ENCODE peak calls at places on chromosomes 4 and X, in four cellular contexts. Q is GM12878; Z is aorta; K is CD8-positive, alpha-beta T cell. L is an unnamed sample.
A peak's percentile ranks its signal among the peaks of the same experiment; 100 is the strongest.

GRCh38 chr4:95263960-95264359 is 284.8 kb downstream of the UNC5C start:
- DNase-seq in Q (no peak), Z (no peak), K (no peak), L (no peak)

GRCh38 chr4:5772528-5773270 is 61.7 kb downstream of the EVC start:
- DNase-seq in Q (no peak), Z (no peak), K (no peak), L (no peak)

GRCh38 chr4:183637461-183637860 is 21.5 kb downstream of the RWDD4 start:
- DNase-seq in Q (no peak), Z (no peak), K (no peak), L (no peak)

GRCh38 chr4:41719417-41719816 is 29.1 kb downstream of the PHOX2B start:
- DNase-seq in Q (no peak), Z (no peak), K (no peak), L (no peak)

GRCh38 chr4:37970702-37971101 is 10.5 kb downstream of the PTTG2 start:
- DNase-seq in Q (no peak), Z (peak; percentile 92), K (peak; percentile 46), L (no peak)

GRCh38 chr4:126762651-126763247 is 870.0 kb upstream of the INTU start:
- DNase-seq in Q (no peak), Z (no peak), K (no peak), L (no peak)

GRCh38 chr4:8195841-8196460 is 3.1 kb upstream of the SH3TC1 start:
- DNase-seq in Q (no peak), Z (no peak), K (no peak), L (no peak)

GRCh38 chrX:150454083-150454482 is 91.0 kb downstream of the MAMLD1 start:
- DNase-seq in Q (no peak), Z (no peak), K (no peak), L (no peak)

GRCh38 chrX:129235903-129236302 is 287.4 kb downstream of the SMARCA1 start:
- DNase-seq in Q (no peak), Z (no peak), K (no peak), L (no peak)

GRCh38 chrX:19753368-19753767 is 134.0 kb downstream of the SH3KBP1 start:
- DNase-seq in Q (no peak), Z (no peak), K (no peak), L (no peak)

GRCh38 chr4:87193958-87194675 is 26.3 kb downstream of the KLHL8 start:
- DNase-seq in Q (no peak), Z (no peak), K (no peak), L (no peak)

GRCh38 chrX:117274943-117275342 is 812.2 kb upstream of the CT83 start:
- DNase-seq in Q (no peak), Z (no peak), K (no peak), L (no peak)

GRCh38 chrX:153459976-153460375 is 10.4 kb downstream of the HAUS7 start:
- DNase-seq in Q (no peak), Z (no peak), K (no peak), L (no peak)

GRCh38 chr4:177453116-177453515 is 10.9 kb upstream of the AGA start:
- DNase-seq in Q (no peak), Z (no peak), K (no peak), L (no peak)

GRCh38 chrX:118420462-118420861 is 74.6 kb downstream of the WDR44 start:
- DNase-seq in Q (no peak), Z (no peak), K (no peak), L (no peak)

GRCh38 chrX:132612990-132613564 is 124.2 kb upstream of the MBNL3 start:
- DNase-seq in Q (no peak), Z (peak; percentile 74), K (peak; percentile 37), L (no peak)

DNA sequence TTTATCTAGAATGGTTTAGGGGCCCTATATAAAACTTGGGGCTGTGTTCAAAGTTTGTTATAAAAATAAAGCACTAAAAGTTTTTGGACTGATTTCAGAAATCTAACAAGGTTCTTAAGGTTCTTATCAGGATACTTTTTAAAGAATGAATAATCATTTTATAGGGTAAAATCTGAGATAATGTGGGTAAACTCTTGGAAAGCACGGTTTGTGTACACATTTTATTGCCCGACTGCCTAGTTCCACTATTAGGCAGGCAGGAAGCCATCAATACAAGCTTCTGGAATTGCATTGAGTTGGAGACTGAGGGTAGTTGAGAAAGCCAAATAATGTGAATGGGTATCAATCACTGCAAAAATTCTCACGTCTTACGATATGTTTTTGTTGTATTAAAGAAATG is 331.0 kb upstream of the PITX2 start:
- DNase-seq in Q (no peak), Z (no peak), K (no peak), L (no peak)
- H3K4me3 ChIP-seq in Q (no peak overlapping the region), Z (no peak overlapping the region), K (no peak overlapping the region), L (no peak overlapping the region)

GRCh38 chrX:1903380-1903935 is 288.6 kb downstream of the ASMT start:
- DNase-seq in Q (no peak), Z (no peak), K (no peak), L (no peak)
- H3K4me3 ChIP-seq in Q (no peak overlapping the region), Z (no peak overlapping the region), K (no peak overlapping the region), L (no peak overlapping the region)

DNA sequence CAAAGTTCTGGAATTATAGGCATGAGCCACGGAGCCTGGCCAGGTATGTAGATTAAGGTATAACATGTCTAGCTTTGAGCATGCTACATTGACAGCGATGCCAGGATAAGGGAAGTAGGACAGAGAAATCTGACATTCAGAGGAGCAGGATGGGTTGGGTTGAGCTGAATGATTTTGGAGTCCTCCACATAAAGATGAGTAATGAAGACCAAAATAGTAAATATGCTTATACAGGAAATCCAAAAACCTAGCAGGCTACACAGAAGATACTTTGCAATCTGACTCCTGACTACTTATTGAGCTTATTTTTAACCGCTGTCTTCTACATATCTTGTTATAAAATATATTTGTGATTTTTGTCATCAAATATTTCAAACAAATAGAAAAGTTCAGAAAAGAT is 69.7 kb downstream of the PDGFC start:
- DNase-seq in Q (no peak), Z (no peak), K (no peak), L (no peak)
- H3K4me3 ChIP-seq in Q (no peak overlapping the region), Z (no peak overlapping the region), K (no peak overlapping the region), L (no peak overlapping the region)

DNA sequence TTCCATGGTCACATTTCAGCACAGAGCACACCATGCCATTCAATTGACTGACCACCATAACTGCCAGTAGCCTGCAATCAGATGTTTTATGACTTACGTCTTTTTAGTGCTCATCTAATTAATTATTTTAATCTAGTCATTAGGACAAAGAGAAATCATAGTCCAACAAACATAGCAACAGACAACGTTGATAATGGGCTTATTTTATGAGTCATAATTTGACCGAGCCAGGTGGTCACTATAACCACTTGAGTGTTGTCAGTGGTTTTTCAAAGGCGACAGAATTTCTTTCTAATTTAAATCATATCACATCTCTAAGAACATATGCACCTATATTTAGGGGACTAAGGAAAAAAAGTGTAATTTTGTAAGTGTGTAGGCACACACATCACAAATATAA is 1.9 kb downstream of the SEC24D start:
- DNase-seq in Q (no peak), Z (no peak), K (no peak), L (no peak)
- H3K4me3 ChIP-seq in Q (peak overlapping the region; percentile 77), Z (peak overlapping the region; percentile 34), K (no peak overlapping the region), L (no peak overlapping the region)

GRCh38 chr4:54660145-54660535 is 2.4 kb downstream of the KIT start:
- DNase-seq in Q (no peak), Z (no peak), K (no peak), L (no peak)

GRCh38 chr4:54657556-54658313 is at the start of gene KIT:
- DNase-seq in Q (no peak), Z (peak; percentile 83), K (peak; percentile 39), L (no peak)

GRCh38 chr4:54657194-54657555 is 582 bp upstream of the KIT start:
- DNase-seq in Q (no peak), Z (no peak), K (no peak), L (no peak)

GRCh38 chr4:54659213-54660144 is 1.7 kb downstream of the KIT start:
- DNase-seq in Q (no peak), Z (no peak), K (no peak), L (no peak)

DNA sequence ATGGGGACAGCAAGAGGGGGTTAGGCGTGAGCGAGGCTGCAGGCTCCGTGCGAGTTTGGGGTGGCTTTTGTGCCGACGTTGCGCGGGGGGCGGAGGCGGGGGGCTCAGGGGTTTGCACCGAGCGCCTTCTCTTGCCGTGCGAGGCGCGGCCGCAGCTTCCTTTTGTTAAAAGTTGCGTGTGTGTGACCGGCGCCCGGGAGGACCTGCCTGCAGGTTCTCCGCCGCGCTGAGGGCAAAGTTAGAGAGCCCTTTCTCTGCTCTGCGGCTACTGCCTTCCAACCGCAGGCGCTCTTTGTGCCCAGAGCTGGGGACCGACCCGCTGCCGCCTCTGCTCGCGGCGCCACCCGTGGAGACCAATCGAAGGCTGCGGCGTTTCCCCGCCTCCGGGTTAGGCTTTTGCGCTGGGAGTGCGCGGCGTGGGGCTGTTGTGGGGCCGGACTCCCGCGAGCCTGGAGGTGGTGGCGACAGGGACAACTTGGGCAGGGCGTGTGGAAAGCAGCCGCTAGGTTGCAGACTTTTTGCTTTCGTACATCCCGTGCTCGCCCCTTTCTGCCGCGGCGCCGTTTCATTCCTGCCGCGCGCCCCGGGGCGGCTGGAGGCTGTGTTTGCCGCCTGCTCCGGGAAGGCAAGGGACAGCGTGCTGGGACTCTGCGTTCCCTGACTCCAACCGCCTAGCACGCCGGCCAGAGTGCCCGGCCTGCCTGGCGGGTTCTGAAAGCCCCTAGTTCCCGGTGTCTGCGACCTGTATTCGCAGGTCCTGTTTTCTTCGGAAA is 750 bp downstream of the KIT start:
- DNase-seq in Q (no peak), Z (peak; percentile 85), K (peak; percentile 12), L (no peak)
- H3K4me3 ChIP-seq in Q (peak overlapping the region; percentile 16), Z (peak overlapping the region; percentile 56), K (peak overlapping the region; percentile 49), L (peak overlapping the region; percentile 60)

GRCh38 chr4:76622717-76623116 is 187.7 kb downstream of the SHROOM3 start:
- DNase-seq in Q (no peak), Z (no peak), K (no peak), L (no peak)

GRCh38 chr4:76625316-76625715 is 190.3 kb downstream of the SHROOM3 start:
- DNase-seq in Q (no peak), Z (no peak), K (no peak), L (no peak)

GRCh38 chr4:76623217-76624060 is 188.4 kb downstream of the SHROOM3 start:
- DNase-seq in Q (no peak), Z (no peak), K (no peak), L (no peak)

GRCh38 chr4:76622126-76622525 is 187.1 kb downstream of the SHROOM3 start:
- DNase-seq in Q (no peak), Z (no peak), K (no peak), L (no peak)

GRCh38 chr4:76624271-76624681 is 189.2 kb downstream of the SHROOM3 start:
- DNase-seq in Q (no peak), Z (peak; percentile 78), K (no peak), L (no peak)
- H3K4me3 ChIP-seq in Q (no peak overlapping the region), Z (no peak overlapping the region), K (no peak overlapping the region), L (peak overlapping the region; percentile 23)

GRCh38 chr4:153534792-153535629 is 68.9 kb downstream of the TMEM131L start:
- DNase-seq in Q (no peak), Z (no peak), K (no peak), L (peak; percentile 75)
- H3K4me3 ChIP-seq in Q (no peak overlapping the region), Z (no peak overlapping the region), K (no peak overlapping the region), L (no peak overlapping the region)

GRCh38 chrX:107826286-107827136 is 845 bp downstream of the MID2 start:
- DNase-seq in Q (no peak), Z (peak; percentile 79), K (peak; percentile 49), L (no peak)

GRCh38 chrX:107825698-107826285 is at the start of gene MID2:
- DNase-seq in Q (no peak), Z (peak; percentile 79), K (peak; percentile 50), L (peak; percentile 91)

GRCh38 chrX:107827852-107828251 is 2.2 kb downstream of the MID2 start:
- DNase-seq in Q (no peak), Z (no peak), K (no peak), L (no peak)

GRCh38 chrX:107829880-107830279 is 4.2 kb downstream of the MID2 start:
- DNase-seq in Q (no peak), Z (no peak), K (no peak), L (no peak)

GRCh38 chrX:107827137-107827831 is 1.6 kb downstream of the MID2 start:
- DNase-seq in Q (no peak), Z (no peak), K (no peak), L (no peak)
- H3K4me3 ChIP-seq in Q (no peak overlapping the region), Z (peak overlapping the region; percentile 91), K (peak overlapping the region; percentile 54), L (peak overlapping the region; percentile 64)

L was measured in esophagus muscularis mucosa.